ENCODE peak calls at places on chromosomes 2 and 18, in five cellular contexts. C is heart right ventricle, X is Karpas-422, Z is choroid plexus epithelial cell, W is body of pancreas. I is an unnamed sample.

GRCh38 chr18:21914739-21915319 is 174.2 kb downstream of the MIB1 start:
- DNase-seq in C (no peak), X (peak), Z (peak), W (peak), I (peak)

GRCh38 chr2:58081000-58081399 is 34.4 kb downstream of the VRK2 start:
- DNase-seq in C (no peak), X (no peak), Z (peak), W (no peak), I (no peak)

GRCh38 chr2:172282944-172283343 is 144.4 kb upstream of the ITGA6 start:
- DNase-seq in C (no peak), X (no peak), Z (peak), W (peak), I (peak)

GRCh38 chr2:95277246-95277906 is 3.1 kb downstream of the PROM2 start:
- DNase-seq in C (no peak), X (peak), Z (no peak), W (peak), I (no peak)

GRCh38 chr2:236211281-236211680 is 43.1 kb upstream of the GBX2 start:
- DNase-seq in C (no peak), X (no peak), Z (no peak), W (no peak), I (no peak)

GRCh38 chr2:238776003-238776640 is 71.8 kb upstream of the TWIST2 start:
- DNase-seq in C (no peak), X (peak), Z (no peak), W (no peak), I (no peak)

GRCh38 chr2:31032475-31032874 is 105.8 kb downstream of the GALNT14 start:
- DNase-seq in C (no peak), X (no peak), Z (no peak), W (peak), I (peak)

GRCh38 chr2:94978917-94979316 is 46.6 kb upstream of the MAL start:
- DNase-seq in C (no peak), X (no peak), Z (no peak), W (no peak), I (no peak)

GRCh38 chr2:240894836-240895558 is 959 bp downstream of the MAB21L4 start:
- DNase-seq in C (no peak), X (no peak), Z (no peak), W (no peak), I (no peak)

GRCh38 chr2:175233135-175233719 is 51.7 kb upstream of the ATP5MC3 start:
- DNase-seq in C (no peak), X (no peak), Z (peak), W (no peak), I (peak)

GRCh38 chr18:49152885-49153284 is 202.1 kb upstream of the SMAD7 start:
- DNase-seq in C (no peak), X (no peak), Z (no peak), W (no peak), I (no peak)

GRCh38 chr18:43526436-43527150 is 249.3 kb upstream of the SYT4 start:
- DNase-seq in C (no peak), X (no peak), Z (peak), W (no peak), I (no peak)

GRCh38 chr2:27628767-27629709 is at the start of the genes CCDC121 and GPN1:
- DNase-seq in C (peak), X (peak), Z (peak), W (peak), I (peak)

GRCh38 chr2:178152033-178152432 is 39.8 kb downstream of the RBM45 start:
- DNase-seq in C (no peak), X (no peak), Z (peak), W (peak), I (no peak)

GRCh38 chr2:70043252-70043875 is 43.9 kb upstream of the PCBP1 start:
- DNase-seq in C (no peak), X (no peak), Z (no peak), W (peak), I (peak)

GRCh38 chr18:36419188-36419912 is 121.8 kb downstream of the FHOD3 start:
- DNase-seq in C (no peak), X (no peak), Z (no peak), W (no peak), I (no peak)

GRCh38 chr2:215465246-215465645 is 29.4 kb upstream of the FN1 start:
- DNase-seq in C (no peak), X (no peak), Z (peak), W (no peak), I (no peak)

GRCh38 chr2:206442854-206443734 is at the start of gene ADAM23:
- DNase-seq in C (peak), X (peak), Z (peak), W (no peak), I (peak)

GRCh38 chr2:136247204-136247990 is 129.4 kb upstream of the CXCR4 start:
- DNase-seq in C (no peak), X (no peak), Z (no peak), W (peak), I (peak)

GRCh38 chr2:143246815-143247744 is 117.9 kb downstream of the ARHGAP15 start:
- DNase-seq in C (no peak), X (no peak), Z (no peak), W (no peak), I (no peak)

GRCh38 chr2:75570948-75571729 is 10.4 kb upstream of the EVA1A start:
- DNase-seq in C (no peak), X (no peak), Z (peak), W (peak), I (no peak)

GRCh38 chr2:226800941-226801784 is 1.5 kb upstream of the IRS1 start:
- DNase-seq in C (peak), X (peak), Z (peak), W (peak), I (peak)

GRCh38 chr2:240877460-240878340 is 9.1 kb downstream of the AGXT start:
- DNase-seq in C (peak), X (no peak), Z (no peak), W (no peak), I (no peak)

GRCh38 chr18:22344908-22345670 is 72.6 kb downstream of the CTAGE1 start:
- DNase-seq in C (no peak), X (no peak), Z (peak), W (no peak), I (peak)

GRCh38 chr2:239905306-239905705 is 119.8 kb downstream of the NDUFA10 start:
- DNase-seq in C (no peak), X (no peak), Z (no peak), W (no peak), I (no peak)

GRCh38 chr2:43898134-43898957 is 59.6 kb downstream of the ABCG8 start:
- DNase-seq in C (no peak), X (no peak), Z (peak), W (peak), I (peak)

GRCh38 chr2:237616373-237617304 is 10.7 kb upstream of the LRRFIP1 start:
- DNase-seq in C (no peak), X (no peak), Z (peak), W (no peak), I (no peak)

GRCh38 chr2:19990416-19990728 is 467 bp upstream of the WDR35 start:
- DNase-seq in C (no peak), X (no peak), Z (no peak), W (no peak), I (no peak)

GRCh38 chr2:109136542-109136941 is 7.5 kb downstream of the SH3RF3 start:
- DNase-seq in C (no peak), X (peak), Z (no peak), W (no peak), I (no peak)
- H3K4me3 ChIP-seq in C (no peak), X (no peak), Z (no peak), W (no peak), I (no peak)

GRCh38 chr2:64989126-64989981 is at the start of gene SLC1A4:
- DNase-seq in C (peak), X (peak), Z (peak), W (peak), I (peak)

GRCh38 chr2:64989982-64990614 is 899 bp downstream of the SLC1A4 start:
- DNase-seq in C (no peak), X (peak), Z (no peak), W (peak), I (peak)

GRCh38 chr2:64992218-64992617 is 3.0 kb downstream of the SLC1A4 start:
- DNase-seq in C (no peak), X (no peak), Z (no peak), W (no peak), I (no peak)

GRCh38 chr2:64992990-64993389 is 3.8 kb downstream of the SLC1A4 start:
- DNase-seq in C (no peak), X (no peak), Z (no peak), W (peak), I (no peak)

GRCh38 chr2:64990823-64991222 is 1.6 kb downstream of the SLC1A4 start:
- DNase-seq in C (no peak), X (peak), Z (no peak), W (no peak), I (peak)
- H3K4me3 ChIP-seq in C (peak), X (peak), Z (no peak), W (peak), I (peak)

GRCh38 chr2:9873337-9873736 is 30.1 kb downstream of the TAF1B start:
- DNase-seq in C (no peak), X (no peak), Z (no peak), W (no peak), I (no peak)

GRCh38 chr2:9879455-9880194 is 36.4 kb downstream of the TAF1B start:
- DNase-seq in C (no peak), X (no peak), Z (no peak), W (no peak), I (no peak)

GRCh38 chr2:9877726-9878125 is 34.5 kb downstream of the TAF1B start:
- DNase-seq in C (no peak), X (no peak), Z (no peak), W (no peak), I (no peak)

DNA sequence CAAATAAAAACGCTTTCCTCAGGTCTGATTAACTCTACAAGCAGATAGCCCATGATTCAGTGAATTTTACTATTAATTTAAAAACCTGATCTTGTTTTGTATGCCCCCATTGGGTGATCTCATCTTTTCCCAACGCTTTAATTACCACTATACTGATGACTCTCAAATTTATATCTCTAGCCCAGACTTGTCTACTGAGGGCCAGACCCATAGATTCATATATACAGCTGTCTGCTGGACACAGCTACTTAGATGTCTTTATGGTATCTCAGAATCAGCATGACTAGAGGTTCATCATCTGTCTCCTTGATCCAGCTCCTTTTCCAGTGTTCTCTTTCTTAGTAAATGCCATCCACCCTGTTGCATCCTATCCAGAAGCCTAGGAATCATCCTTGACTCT is 33.8 kb downstream of the TAF1B start:
- DNase-seq in C (no peak), X (no peak), Z (no peak), W (no peak), I (no peak)
- H3K4me3 ChIP-seq in C (no peak), X (no peak), Z (no peak), W (no peak), I (no peak)

DNA sequence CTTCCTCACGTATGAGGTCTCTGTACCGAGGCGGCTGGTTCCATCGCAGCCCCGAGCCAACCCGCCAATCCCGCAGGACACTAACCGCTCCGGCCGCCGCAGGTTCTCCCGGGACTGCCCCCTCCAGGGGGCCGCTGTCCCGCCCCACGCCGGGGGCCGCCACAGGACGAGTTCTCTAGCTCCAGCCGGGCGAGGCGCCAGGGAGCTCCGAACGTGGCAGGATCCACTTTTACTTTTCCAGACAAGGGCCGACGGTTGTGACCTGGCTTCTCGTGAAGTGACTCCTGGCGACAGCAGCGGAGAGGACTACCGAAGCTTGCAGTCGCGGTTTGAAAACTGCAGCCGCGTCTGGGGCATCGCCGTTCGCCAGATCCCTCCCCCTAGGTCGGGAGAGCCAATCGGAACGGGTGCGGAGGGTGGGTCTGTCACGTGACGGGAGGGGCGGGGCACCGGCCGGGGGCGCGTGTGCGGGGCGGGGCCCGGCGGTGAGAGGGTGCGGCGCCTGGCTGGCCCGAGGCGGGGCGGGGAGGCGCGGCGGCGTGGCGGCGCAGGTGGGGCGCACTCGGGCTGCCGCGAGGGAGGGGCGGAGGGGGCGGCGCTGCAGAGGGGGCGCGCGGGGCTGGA is at the start of gene STK17B:
- DNase-seq in C (peak), X (peak), Z (peak), W (peak), I (peak)
- H3K4me3 ChIP-seq in C (peak), X (peak), Z (peak), W (peak), I (peak)

DNA sequence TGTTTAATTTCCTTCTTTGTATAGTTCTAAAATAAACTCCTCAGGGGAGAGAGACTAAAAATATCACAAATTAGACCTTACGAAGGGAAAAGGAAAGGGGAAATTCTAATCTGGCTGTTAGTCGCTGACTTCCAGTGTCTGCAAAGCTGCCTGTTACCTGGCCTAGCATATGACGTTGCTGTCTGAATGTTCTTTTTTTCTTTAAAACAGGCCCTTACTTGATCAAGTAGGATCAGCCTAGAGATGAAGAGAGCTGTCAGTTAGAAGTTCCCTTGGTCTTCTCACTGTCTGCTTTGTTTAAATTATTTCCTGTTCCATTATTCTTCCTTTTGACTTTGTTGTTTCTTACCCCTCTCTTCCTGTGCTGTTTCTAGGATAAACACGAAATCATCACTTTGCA is 11.2 kb downstream of the NCK2 start:
- DNase-seq in C (no peak), X (no peak), Z (no peak), W (no peak), I (no peak)
- H3K4me3 ChIP-seq in C (no peak), X (no peak), Z (no peak), W (no peak), I (no peak)

GRCh38 chr18:74147779-74148542 is at the start of the genes FBXO15 and TIMM21:
- DNase-seq in C (peak), X (peak), Z (peak), W (peak), I (peak)

GRCh38 chr18:74148543-74149070 is 284 bp downstream of the TIMM21 start:
- DNase-seq in C (no peak), X (peak), Z (no peak), W (no peak), I (no peak)

GRCh38 chr18:74142251-74142650 is 5.4 kb downstream of the FBXO15 start:
- DNase-seq in C (no peak), X (no peak), Z (peak), W (no peak), I (no peak)

GRCh38 chr18:74147491-74147778 is 199 bp downstream of the FBXO15 start:
- DNase-seq in C (no peak), X (no peak), Z (no peak), W (no peak), I (no peak)

DNA sequence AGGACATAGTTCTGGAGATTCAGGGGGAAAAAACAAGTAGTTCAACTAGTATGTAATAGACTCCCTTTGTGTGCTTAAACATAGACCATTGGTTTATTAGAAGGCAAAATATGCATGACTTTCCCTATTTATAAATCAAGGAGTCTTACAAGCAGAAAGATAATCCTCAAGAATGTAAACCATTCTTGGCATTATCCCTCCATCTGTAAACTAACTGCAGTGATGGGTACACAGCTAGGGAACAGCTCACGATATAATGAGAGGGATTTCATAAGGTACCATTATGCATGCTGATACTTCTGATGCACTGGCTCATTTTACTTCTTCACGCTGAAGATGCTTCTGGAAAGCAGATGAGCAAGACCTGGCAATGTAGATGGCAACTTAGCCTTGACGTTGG is 878 bp downstream of the FBXO15 start:
- DNase-seq in C (no peak), X (no peak), Z (peak), W (no peak), I (no peak)
- H3K4me3 ChIP-seq in C (no peak), X (peak), Z (no peak), W (no peak), I (peak)

GRCh38 chr18:5630766-5631413 is 87.1 kb upstream of the EPB41L3 start:
- DNase-seq in C (no peak), X (no peak), Z (peak), W (no peak), I (no peak)
- H3K4me3 ChIP-seq in C (peak), X (no peak), Z (peak), W (no peak), I (no peak)

DNA sequence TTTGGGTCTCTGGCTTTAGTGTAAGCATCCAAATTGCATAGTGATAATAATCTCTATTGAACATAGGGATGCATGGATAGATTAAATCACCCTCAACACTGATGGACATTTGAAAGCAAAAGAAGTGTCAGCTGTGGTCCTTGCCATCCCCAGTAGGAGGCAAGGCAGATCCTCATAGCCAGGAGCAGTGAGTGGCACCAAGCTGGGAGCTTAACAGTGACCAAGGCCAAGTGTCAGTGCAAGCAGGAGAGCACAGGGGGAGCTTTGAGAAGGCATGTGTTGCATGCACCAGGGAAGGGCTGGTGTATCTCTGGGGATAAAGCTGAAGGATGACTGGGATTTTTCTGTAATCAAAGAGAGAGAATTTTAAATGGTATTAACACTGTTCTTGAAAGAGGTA is 14.7 kb downstream of the SLC14A1 start:
- DNase-seq in C (no peak), X (no peak), Z (no peak), W (no peak), I (no peak)
- H3K4me3 ChIP-seq in C (no peak), X (no peak), Z (no peak), W (no peak), I (no peak)

DNA sequence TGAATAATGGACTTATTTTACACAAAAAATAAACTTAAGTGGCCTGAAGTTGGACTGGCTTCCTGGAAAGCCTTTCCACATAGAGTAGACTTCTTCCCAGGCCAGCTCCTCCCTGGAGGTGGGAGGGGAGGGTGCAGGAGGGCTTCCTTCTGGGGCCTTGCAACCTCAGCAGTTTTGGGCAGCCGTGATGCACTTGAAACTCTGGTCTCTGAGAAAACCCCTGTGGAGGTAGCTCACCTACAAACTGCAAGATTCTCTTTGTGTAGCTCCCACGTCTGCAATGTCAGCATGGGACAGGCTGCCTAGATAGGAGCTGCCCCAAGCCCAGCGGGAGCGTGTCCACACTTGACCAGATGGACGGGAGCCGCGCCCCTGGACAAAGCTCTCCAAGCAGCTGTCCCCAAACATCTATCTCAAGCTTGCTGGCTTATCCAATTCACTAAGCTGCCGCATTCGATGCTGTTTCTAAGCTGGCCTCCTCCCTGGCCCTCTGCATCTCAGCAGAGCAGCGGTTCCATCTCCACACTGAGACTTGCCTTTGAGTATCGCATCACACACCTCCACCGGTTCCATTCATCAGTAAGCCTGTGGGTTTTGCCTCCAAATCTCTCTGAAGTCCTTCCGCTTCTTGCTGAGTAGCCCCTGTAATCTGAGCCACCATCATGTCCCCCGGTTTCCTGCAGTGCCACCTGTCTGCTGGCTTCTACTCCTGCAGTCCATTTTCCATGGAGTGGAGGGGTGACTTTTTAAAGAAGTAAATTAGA is 1.6 kb upstream of the LPIN1 start:
- DNase-seq in C (no peak), X (peak), Z (peak), W (no peak), I (peak)
- H3K4me3 ChIP-seq in C (no peak), X (no peak), Z (no peak), W (no peak), I (no peak)

I was measured in NB4.